ENCODE peak calls at places on chromosomes 5 and 9, in seven cellular contexts. One of them, this sample, is unnamed.

GRCh38 chr5:67361932-67362729 is 165.5 kb upstream of the CD180 start:
- DNase-seq in amniotic stem cell: no peak
- DNase-seq in A549: no peak
- DNase-seq in HFFc6: no peak
- DNase-seq in omental fat pad: no peak
- DNase-seq in T-helper 1 cell: no peak
- DNase-seq in thoracic aorta: no peak
- DNase-seq in this sample: no peak

GRCh38 chr5:180519098-180519497 is 24.9 kb downstream of the CNOT6 start:
- DNase-seq in amniotic stem cell: no peak
- DNase-seq in A549: no peak
- DNase-seq in HFFc6: peak; percentile 23
- DNase-seq in omental fat pad: no peak
- DNase-seq in T-helper 1 cell: no peak
- DNase-seq in thoracic aorta: no peak
- DNase-seq in this sample: peak; percentile 62

GRCh38 chr5:14039576-14039975 is 95.1 kb upstream of the DNAH5 start:
- DNase-seq in amniotic stem cell: no peak
- DNase-seq in A549: peak; percentile 41
- DNase-seq in HFFc6: peak; percentile 71
- DNase-seq in omental fat pad: no peak
- DNase-seq in T-helper 1 cell: no peak
- DNase-seq in thoracic aorta: no peak
- DNase-seq in this sample: peak; percentile 49

GRCh38 chr9:5442400-5443011 is 4.8 kb upstream of the PLGRKT start:
- DNase-seq in amniotic stem cell: peak; percentile 31
- DNase-seq in A549: peak; percentile 78
- DNase-seq in HFFc6: peak; percentile 59
- DNase-seq in omental fat pad: no peak
- DNase-seq in T-helper 1 cell: no peak
- DNase-seq in thoracic aorta: no peak
- DNase-seq in this sample: peak; percentile 48

GRCh38 chr5:107698286-107698685 is 27.5 kb upstream of the EFNA5 start:
- DNase-seq in amniotic stem cell: no peak
- DNase-seq in A549: no peak
- DNase-seq in HFFc6: no peak
- DNase-seq in omental fat pad: no peak
- DNase-seq in T-helper 1 cell: no peak
- DNase-seq in thoracic aorta: no peak
- DNase-seq in this sample: peak; percentile 48

GRCh38 chr5:138445547-138446271 is 6.9 kb downstream of the REEP2 start:
- DNase-seq in amniotic stem cell: no peak
- DNase-seq in A549: no peak
- DNase-seq in HFFc6: no peak
- DNase-seq in omental fat pad: no peak
- DNase-seq in T-helper 1 cell: no peak
- DNase-seq in thoracic aorta: no peak
- DNase-seq in this sample: no peak

GRCh38 chr5:172943283-172943841 is 15.9 kb upstream of the RPL26L1 start:
- DNase-seq in amniotic stem cell: peak; percentile 70
- DNase-seq in A549: no peak
- DNase-seq in HFFc6: peak; percentile 92
- DNase-seq in omental fat pad: no peak
- DNase-seq in T-helper 1 cell: no peak
- DNase-seq in thoracic aorta: no peak
- DNase-seq in this sample: peak; percentile 85

GRCh38 chr5:143757116-143757515 is 54.8 kb upstream of the HMHB1 start:
- DNase-seq in amniotic stem cell: no peak
- DNase-seq in A549: no peak
- DNase-seq in HFFc6: no peak
- DNase-seq in omental fat pad: no peak
- DNase-seq in T-helper 1 cell: no peak
- DNase-seq in thoracic aorta: no peak
- DNase-seq in this sample: no peak

GRCh38 chr9:135239769-135240141 is 152.3 kb downstream of the OLFM1 start:
- DNase-seq in amniotic stem cell: no peak
- DNase-seq in A549: no peak
- DNase-seq in HFFc6: no peak
- DNase-seq in omental fat pad: no peak
- DNase-seq in T-helper 1 cell: no peak
- DNase-seq in thoracic aorta: no peak
- DNase-seq in this sample: no peak

GRCh38 chr5:65924366-65925093 is 1.8 kb upstream of the ERBIN start:
- DNase-seq in amniotic stem cell: no peak
- DNase-seq in A549: no peak
- DNase-seq in HFFc6: peak; percentile 3
- DNase-seq in omental fat pad: no peak
- DNase-seq in T-helper 1 cell: no peak
- DNase-seq in thoracic aorta: no peak
- DNase-seq in this sample: no peak

GRCh38 chr9:129759804-129760502 is 7.1 kb upstream of the PTGES start:
- DNase-seq in amniotic stem cell: no peak
- DNase-seq in A549: no peak
- DNase-seq in HFFc6: no peak
- DNase-seq in omental fat pad: no peak
- DNase-seq in T-helper 1 cell: no peak
- DNase-seq in thoracic aorta: no peak
- DNase-seq in this sample: no peak

GRCh38 chr9:86389648-86390047 is 35.4 kb upstream of the TUT7 start:
- DNase-seq in amniotic stem cell: no peak
- DNase-seq in A549: no peak
- DNase-seq in HFFc6: no peak
- DNase-seq in omental fat pad: no peak
- DNase-seq in T-helper 1 cell: no peak
- DNase-seq in thoracic aorta: no peak
- DNase-seq in this sample: no peak

GRCh38 chr9:137477778-137478612 is 18.9 kb upstream of the NSMF start:
- DNase-seq in amniotic stem cell: no peak
- DNase-seq in A549: no peak
- DNase-seq in HFFc6: no peak
- DNase-seq in omental fat pad: no peak
- DNase-seq in T-helper 1 cell: no peak
- DNase-seq in thoracic aorta: no peak
- DNase-seq in this sample: no peak

GRCh38 chr5:1137567-1138444 is 25.9 kb upstream of the SLC12A7 start:
- DNase-seq in amniotic stem cell: no peak
- DNase-seq in A549: peak; percentile 36
- DNase-seq in HFFc6: no peak
- DNase-seq in omental fat pad: no peak
- DNase-seq in T-helper 1 cell: no peak
- DNase-seq in thoracic aorta: no peak
- DNase-seq in this sample: no peak

GRCh38 chr5:78841767-78842166 is 143.3 kb downstream of the ARSB start:
- DNase-seq in amniotic stem cell: no peak
- DNase-seq in A549: no peak
- DNase-seq in HFFc6: no peak
- DNase-seq in omental fat pad: no peak
- DNase-seq in T-helper 1 cell: no peak
- DNase-seq in thoracic aorta: no peak
- DNase-seq in this sample: no peak

GRCh38 chr9:134600836-134601638 is 40.6 kb upstream of the COL5A1 start:
- DNase-seq in amniotic stem cell: no peak
- DNase-seq in A549: no peak
- DNase-seq in HFFc6: no peak
- DNase-seq in omental fat pad: no peak
- DNase-seq in T-helper 1 cell: no peak
- DNase-seq in thoracic aorta: no peak
- DNase-seq in this sample: no peak

GRCh38 chr5:94908889-94909480 is 290.5 kb downstream of the SLF1 start:
- DNase-seq in amniotic stem cell: peak; percentile 40
- DNase-seq in A549: peak; percentile 42
- DNase-seq in HFFc6: peak; percentile 37
- DNase-seq in omental fat pad: no peak
- DNase-seq in T-helper 1 cell: no peak
- DNase-seq in thoracic aorta: no peak
- DNase-seq in this sample: peak; percentile 41

GRCh38 chr5:149002053-149002452 is 60.8 kb downstream of the SH3TC2 start:
- DNase-seq in amniotic stem cell: peak; percentile 92
- DNase-seq in A549: peak; percentile 76
- DNase-seq in HFFc6: peak; percentile 98
- DNase-seq in omental fat pad: no peak
- DNase-seq in T-helper 1 cell: no peak
- DNase-seq in thoracic aorta: no peak
- DNase-seq in this sample: peak; percentile 90

GRCh38 chr9:3014164-3014563 is 170.3 kb upstream of the PUM3 start:
- DNase-seq in amniotic stem cell: no peak
- DNase-seq in A549: no peak
- DNase-seq in HFFc6: no peak
- DNase-seq in omental fat pad: no peak
- DNase-seq in T-helper 1 cell: no peak
- DNase-seq in thoracic aorta: no peak
- DNase-seq in this sample: no peak

GRCh38 chr5:131980696-131981095 is 30.8 kb downstream of the ACSL6 start:
- DNase-seq in amniotic stem cell: no peak
- DNase-seq in A549: no peak
- DNase-seq in HFFc6: no peak
- DNase-seq in omental fat pad: no peak
- DNase-seq in T-helper 1 cell: no peak
- DNase-seq in thoracic aorta: no peak
- DNase-seq in this sample: no peak

GRCh38 chr9:19379697-19380046 is 364 bp downstream of the RPS6 start:
- DNase-seq in amniotic stem cell: no peak
- DNase-seq in A549: no peak
- DNase-seq in HFFc6: no peak
- DNase-seq in omental fat pad: no peak
- DNase-seq in T-helper 1 cell: peak; percentile 32
- DNase-seq in thoracic aorta: no peak
- DNase-seq in this sample: peak; percentile 52

GRCh38 chr9:93202919-93203712 is 19.2 kb downstream of the WNK2 start:
- DNase-seq in amniotic stem cell: no peak
- DNase-seq in A549: no peak
- DNase-seq in HFFc6: no peak
- DNase-seq in omental fat pad: no peak
- DNase-seq in T-helper 1 cell: no peak
- DNase-seq in thoracic aorta: no peak
- DNase-seq in this sample: no peak

GRCh38 chr5:171484460-171484899 is 65.0 kb downstream of the FGF18 start:
- DNase-seq in amniotic stem cell: no peak
- DNase-seq in A549: peak; percentile 26
- DNase-seq in HFFc6: no peak
- DNase-seq in omental fat pad: peak; percentile 49
- DNase-seq in T-helper 1 cell: no peak
- DNase-seq in thoracic aorta: no peak
- DNase-seq in this sample: peak; percentile 75

GRCh38 chr5:173747876-173748275 is 131.4 kb upstream of the BOD1 start:
- DNase-seq in amniotic stem cell: no peak
- DNase-seq in A549: no peak
- DNase-seq in HFFc6: no peak
- DNase-seq in omental fat pad: no peak
- DNase-seq in T-helper 1 cell: no peak
- DNase-seq in thoracic aorta: no peak
- DNase-seq in this sample: no peak

GRCh38 chr5:34976347-34976746 is 47.0 kb downstream of the DNAJC21 start:
- DNase-seq in amniotic stem cell: no peak
- DNase-seq in A549: no peak
- DNase-seq in HFFc6: no peak
- DNase-seq in omental fat pad: no peak
- DNase-seq in T-helper 1 cell: no peak
- DNase-seq in thoracic aorta: no peak
- DNase-seq in this sample: no peak

GRCh38 chr9:84778537-84778936 is 109.0 kb downstream of the NTRK2 start:
- DNase-seq in amniotic stem cell: no peak
- DNase-seq in A549: no peak
- DNase-seq in HFFc6: no peak
- DNase-seq in omental fat pad: no peak
- DNase-seq in T-helper 1 cell: no peak
- DNase-seq in thoracic aorta: no peak
- DNase-seq in this sample: no peak

GRCh38 chr9:21830589-21830988 is 28.2 kb downstream of the MTAP start:
- DNase-seq in amniotic stem cell: no peak
- DNase-seq in A549: peak; percentile 61
- DNase-seq in HFFc6: peak; percentile 34
- DNase-seq in omental fat pad: no peak
- DNase-seq in T-helper 1 cell: no peak
- DNase-seq in thoracic aorta: no peak
- DNase-seq in this sample: no peak

GRCh38 chr9:74921732-74922131 is 31.0 kb downstream of the C9orf40 start:
- DNase-seq in amniotic stem cell: no peak
- DNase-seq in A549: no peak
- DNase-seq in HFFc6: no peak
- DNase-seq in omental fat pad: no peak
- DNase-seq in T-helper 1 cell: no peak
- DNase-seq in thoracic aorta: no peak
- DNase-seq in this sample: no peak

GRCh38 chr9:81724242-81724889 is 35.0 kb upstream of the TLE1 start:
- DNase-seq in amniotic stem cell: no peak
- DNase-seq in A549: no peak
- DNase-seq in HFFc6: no peak
- DNase-seq in omental fat pad: no peak
- DNase-seq in T-helper 1 cell: no peak
- DNase-seq in thoracic aorta: no peak
- DNase-seq in this sample: no peak

GRCh38 chr9:134028575-134029247 is 3.4 kb downstream of the BRD3OS start:
- DNase-seq in amniotic stem cell: no peak
- DNase-seq in A549: no peak
- DNase-seq in HFFc6: no peak
- DNase-seq in omental fat pad: no peak
- DNase-seq in T-helper 1 cell: no peak
- DNase-seq in thoracic aorta: no peak
- DNase-seq in this sample: no peak

GRCh38 chr9:126147186-126147585 is 179.4 kb upstream of the MVB12B start:
- DNase-seq in amniotic stem cell: no peak
- DNase-seq in A549: no peak
- DNase-seq in HFFc6: no peak
- DNase-seq in omental fat pad: no peak
- DNase-seq in T-helper 1 cell: no peak
- DNase-seq in thoracic aorta: no peak
- DNase-seq in this sample: no peak

GRCh38 chr9:91034521-91034920 is 232.9 kb downstream of the SYK start:
- DNase-seq in amniotic stem cell: no peak
- DNase-seq in A549: no peak
- DNase-seq in HFFc6: no peak
- DNase-seq in omental fat pad: no peak
- DNase-seq in T-helper 1 cell: no peak
- DNase-seq in thoracic aorta: no peak
- DNase-seq in this sample: no peak

GRCh38 chr9:121650220-121651013 is 1.0 kb upstream of the DAB2IP start:
- DNase-seq in amniotic stem cell: no peak
- DNase-seq in A549: peak; percentile 62
- DNase-seq in HFFc6: no peak
- DNase-seq in omental fat pad: no peak
- DNase-seq in T-helper 1 cell: no peak
- DNase-seq in thoracic aorta: no peak
- DNase-seq in this sample: no peak

GRCh38 chr9:3088166-3088702 is 244.3 kb upstream of the PUM3 start:
- DNase-seq in amniotic stem cell: no peak
- DNase-seq in A549: no peak
- DNase-seq in HFFc6: no peak
- DNase-seq in omental fat pad: no peak
- DNase-seq in T-helper 1 cell: no peak
- DNase-seq in thoracic aorta: no peak
- DNase-seq in this sample: no peak

GRCh38 chr5:113110117-113110516 is 133.5 kb downstream of the DCP2 start:
- DNase-seq in amniotic stem cell: no peak
- DNase-seq in A549: no peak
- DNase-seq in HFFc6: no peak
- DNase-seq in omental fat pad: no peak
- DNase-seq in T-helper 1 cell: no peak
- DNase-seq in thoracic aorta: no peak
- DNase-seq in this sample: no peak

GRCh38 chr5:150448960-150449490 is 514 bp downstream of the RPS14 start:
- DNase-seq in amniotic stem cell: no peak
- DNase-seq in A549: no peak
- DNase-seq in HFFc6: no peak
- DNase-seq in omental fat pad: no peak
- DNase-seq in T-helper 1 cell: no peak
- DNase-seq in thoracic aorta: no peak
- DNase-seq in this sample: no peak

GRCh38 chr9:129109952-129110739 is 447 bp downstream of the CRAT start:
- DNase-seq in amniotic stem cell: peak; percentile 12
- DNase-seq in A549: peak; percentile 40
- DNase-seq in HFFc6: peak; percentile 7
- DNase-seq in omental fat pad: no peak
- DNase-seq in T-helper 1 cell: no peak
- DNase-seq in thoracic aorta: no peak
- DNase-seq in this sample: peak; percentile 66

GRCh38 chr9:96062854-96063253 is 187.4 kb downstream of the ERCC6L2 start:
- DNase-seq in amniotic stem cell: no peak
- DNase-seq in A549: no peak
- DNase-seq in HFFc6: no peak
- DNase-seq in omental fat pad: no peak
- DNase-seq in T-helper 1 cell: no peak
- DNase-seq in thoracic aorta: no peak
- DNase-seq in this sample: no peak

This sample was measured in GM03348.